ENCODE peak calls at places on chromosomes 4 and X, in seven cellular contexts. H is H1, C is H9, P is IMR-90, N is mesendoderm, U is mesenchymal stem cell, X is trophoblast cell. V is an unnamed sample.

GRCh38 chr4:26985836-26986235 is 125.2 kb downstream of the STIM2 start:
- DNase-seq in H (no peak), C (no peak), P (no peak), N (no peak), U (no peak), X (no peak), V (no peak)

GRCh38 chr4:108166441-108167315 is 2.1 kb downstream of the LEF1 start:
- DNase-seq in H (no peak), C (peak), P (no peak), N (peak), U (peak), X (peak), V (peak)

GRCh38 chr4:181562399-181562798 is 680.8 kb upstream of the TENM3 start:
- DNase-seq in H (no peak), C (no peak), P (no peak), N (no peak), U (no peak), X (peak), V (no peak)

GRCh38 chr4:108166038-108166437 is 2.7 kb downstream of the LEF1 start:
- DNase-seq in H (no peak), C (no peak), P (no peak), N (no peak), U (no peak), X (no peak), V (no peak)

GRCh38 chrX:152428089-152428488 is 23.0 kb downstream of the GABRA3 start:
- DNase-seq in H (no peak), C (no peak), P (no peak), N (peak), U (no peak), X (no peak), V (no peak)

GRCh38 chr4:2583092-2583491 is 46.6 kb downstream of the FAM193A start:
- DNase-seq in H (no peak), C (no peak), P (no peak), N (no peak), U (no peak), X (no peak), V (no peak)

GRCh38 chr4:108068422-108068821 is 78.7 kb downstream of the HADH start:
- DNase-seq in H (no peak), C (no peak), P (no peak), N (no peak), U (peak), X (no peak), V (no peak)

GRCh38 chr4:177726111-177726510 is 283.9 kb upstream of the AGA start:
- DNase-seq in H (no peak), C (no peak), P (peak), N (no peak), U (peak), X (no peak), V (no peak)

GRCh38 chr4:74039065-74039763 is 725 bp upstream of the CXCL3 start:
- DNase-seq in H (no peak), C (no peak), P (peak), N (peak), U (peak), X (peak), V (no peak)

GRCh38 chr4:90542216-90542615 is 415.0 kb downstream of the CCSER1 start:
- DNase-seq in H (no peak), C (no peak), P (no peak), N (no peak), U (no peak), X (no peak), V (no peak)

GRCh38 chr4:30719363-30720020 is 677 bp upstream of the PCDH7 start:
- DNase-seq in H (no peak), C (peak), P (peak), N (peak), U (peak), X (peak), V (peak)

GRCh38 chrX:102835504-102836146 is 101.4 kb upstream of the RAB40AL start:
- DNase-seq in H (no peak), C (peak), P (peak), N (peak), U (peak), X (peak), V (no peak)

GRCh38 chr4:82613111-82613510 is 51.3 kb upstream of the TMEM150C start:
- DNase-seq in H (no peak), C (no peak), P (no peak), N (no peak), U (no peak), X (no peak), V (no peak)

GRCh38 chr4:121898150-121898549 is 27.9 kb upstream of the BBS7 start:
- DNase-seq in H (no peak), C (no peak), P (no peak), N (peak), U (no peak), X (peak), V (no peak)

GRCh38 chrX:43949669-43950068 is 23.5 kb downstream of the NDP start:
- DNase-seq in H (peak), C (peak), P (no peak), N (peak), U (no peak), X (peak), V (no peak)

GRCh38 chr4:144288011-144288903 is 147.7 kb upstream of the GYPA start:
- DNase-seq in H (no peak), C (no peak), P (no peak), N (no peak), U (no peak), X (no peak), V (no peak)
- H2BK120ac ChIP-seq in H (no peak), C (no peak), P (no peak), N (no peak), U (no peak), X (no peak), V (no peak)

DNA sequence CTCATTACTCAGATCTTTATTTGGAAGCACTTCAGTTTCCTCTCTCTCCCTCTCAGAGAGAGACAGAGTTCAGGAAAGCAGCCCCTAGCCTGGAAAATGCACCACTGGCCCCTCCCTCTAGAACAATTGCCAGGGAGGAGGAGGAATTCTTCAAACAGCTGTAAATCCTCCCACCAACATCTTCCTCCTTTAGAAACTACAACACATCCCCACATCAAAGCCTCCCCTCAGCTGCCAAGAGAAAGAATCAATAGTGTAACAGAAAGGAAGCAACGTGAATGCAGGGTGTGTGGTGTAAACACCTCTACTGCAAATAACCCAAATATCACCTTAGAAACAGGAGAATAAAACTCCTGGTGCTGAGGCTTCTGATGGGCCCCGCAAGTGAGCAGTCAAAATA is 249.9 kb upstream of the GATB start:
- DNase-seq in H (no peak), C (no peak), P (no peak), N (no peak), U (no peak), X (no peak), V (no peak)
- H3K4me2 ChIP-seq in H (no peak), C (no peak), P (no peak), N (no peak), U (no peak), X (no peak), V (no peak)

DNA sequence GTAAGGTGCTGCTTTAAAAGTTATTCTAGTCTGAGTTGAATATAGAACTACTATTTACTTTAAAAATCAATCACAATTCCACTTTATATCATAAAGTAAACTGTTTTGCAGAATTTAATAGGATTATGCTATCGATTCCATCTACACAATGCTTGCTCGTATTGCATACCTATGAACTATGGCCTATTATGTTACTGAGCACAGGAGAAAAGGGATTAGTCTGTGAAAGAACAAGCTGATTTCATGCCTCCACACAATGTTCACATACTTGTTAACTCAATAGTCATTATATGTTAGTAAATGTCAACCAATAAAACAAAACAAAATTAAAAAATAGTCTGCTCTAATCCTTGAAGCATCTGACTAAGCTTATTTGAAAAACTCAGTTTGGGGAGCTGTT is 223.6 kb downstream of the PCDH10 start:
- DNase-seq in H (no peak), C (no peak), P (no peak), N (no peak), U (no peak), X (no peak), V (no peak)
- H2BK120ac ChIP-seq in H (no peak), C (no peak), P (no peak), N (no peak), U (no peak), X (no peak), V (no peak)

GRCh38 chr4:86294883-86295282 is 65.0 kb downstream of the MAPK10 start:
- DNase-seq in H (no peak), C (no peak), P (no peak), N (no peak), U (no peak), X (no peak), V (no peak)
- H3K4me2 ChIP-seq in H (no peak), C (no peak), P (no peak), N (no peak), U (no peak), X (no peak), V (no peak)

GRCh38 chrX:100976211-100976610 is 6.7 kb downstream of the ARL13A start:
- DNase-seq in H (no peak), C (no peak), P (peak), N (no peak), U (no peak), X (no peak), V (no peak)
- H2BK120ac ChIP-seq in H (no peak), C (no peak), P (peak), N (no peak), U (no peak), X (no peak), V (no peak)

GRCh38 chrX:19867938-19868337 is 19.5 kb downstream of the SH3KBP1 start:
- DNase-seq in H (no peak), C (no peak), P (no peak), N (no peak), U (no peak), X (no peak), V (no peak)
- H3K4me2 ChIP-seq in H (no peak), C (no peak), P (no peak), N (no peak), U (no peak), X (no peak), V (no peak)

DNA sequence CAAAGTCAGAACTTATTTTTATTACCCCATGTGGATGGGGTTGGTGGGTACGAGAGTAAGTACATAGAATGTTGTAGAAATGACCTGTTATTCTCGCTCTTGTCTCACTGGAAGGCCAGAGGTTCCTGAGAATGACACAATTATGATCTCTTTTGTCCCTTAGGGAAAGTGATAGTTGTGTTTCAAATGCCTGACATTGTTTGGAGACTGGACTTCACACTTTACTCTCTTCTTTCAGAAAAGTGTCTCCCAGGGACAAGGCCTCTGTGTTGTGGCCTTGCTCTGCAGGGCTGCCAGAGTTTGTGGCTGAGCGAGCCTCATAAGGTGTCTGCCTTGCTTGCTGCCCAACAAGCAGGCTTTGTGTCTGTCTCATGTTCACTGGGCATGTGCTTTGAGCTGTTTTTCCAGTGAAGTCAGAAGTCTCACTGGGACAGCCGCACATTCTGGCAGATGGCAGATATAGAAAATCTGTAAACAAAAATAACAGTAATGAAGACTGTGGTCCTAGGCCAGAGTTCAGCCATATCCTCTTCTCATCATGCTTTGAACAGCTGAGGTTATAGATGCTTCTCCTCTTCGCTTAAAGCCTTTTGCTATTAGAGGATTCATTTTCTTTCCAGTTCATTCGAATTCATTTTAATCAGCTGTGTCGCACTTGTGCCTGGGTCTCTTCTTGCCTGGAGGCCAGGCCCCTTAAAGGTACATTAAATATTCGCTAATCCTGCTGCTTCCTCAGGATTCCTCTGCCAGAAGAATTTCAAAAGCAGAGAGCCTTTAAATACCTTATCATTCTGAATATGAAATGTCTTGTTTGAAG is 14.4 kb downstream of the PPEF1 start:
- DNase-seq in H (no peak), C (no peak), P (no peak), N (no peak), U (no peak), X (peak), V (no peak)
- H2BK120ac ChIP-seq in H (no peak), C (no peak), P (no peak), N (no peak), U (no peak), X (no peak), V (no peak)

DNA sequence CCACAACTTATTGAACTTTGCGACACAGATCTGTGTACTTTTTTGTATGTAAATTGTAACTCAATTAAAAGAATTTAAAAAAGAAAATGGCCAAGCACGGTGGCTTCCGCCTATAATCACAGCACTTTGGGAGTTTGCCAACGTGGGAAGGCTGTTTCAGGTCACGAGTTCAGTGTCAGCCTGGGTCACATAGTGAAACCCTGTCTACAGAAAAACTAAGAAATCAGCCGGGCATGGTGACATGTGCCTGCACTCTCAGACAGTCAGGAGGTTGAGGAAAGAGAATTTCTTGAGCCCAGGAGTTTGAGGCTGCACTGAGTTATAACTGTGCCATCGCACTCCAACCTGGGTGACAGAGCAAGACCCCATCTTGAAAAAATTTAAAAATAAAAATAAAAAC is 203.0 kb upstream of the CLNK start:
- DNase-seq in H (no peak), C (no peak), P (no peak), N (no peak), U (no peak), X (no peak), V (no peak)
- H3K4me2 ChIP-seq in H (no peak), C (no peak), P (no peak), N (no peak), U (no peak), X (no peak), V (no peak)

GRCh38 chrX:18748499-18748898 is 41.1 kb downstream of the PPEF1 start:
- DNase-seq in H (no peak), C (no peak), P (no peak), N (no peak), U (no peak), X (no peak), V (no peak)
- H2BK120ac ChIP-seq in H (no peak), C (no peak), P (no peak), N (no peak), U (no peak), X (no peak), V (no peak)

GRCh38 chr4:77009511-77010120 is 60.1 kb downstream of the SEPTIN11 start:
- DNase-seq in H (no peak), C (no peak), P (no peak), N (no peak), U (no peak), X (no peak), V (no peak)

GRCh38 chr4:77003400-77003799 is 53.8 kb downstream of the SEPTIN11 start:
- DNase-seq in H (no peak), C (no peak), P (peak), N (no peak), U (peak), X (no peak), V (no peak)

GRCh38 chr4:77007358-77008230 is 58.0 kb downstream of the SEPTIN11 start:
- DNase-seq in H (no peak), C (no peak), P (peak), N (no peak), U (peak), X (peak), V (no peak)

GRCh38 chr4:77010841-77011354 is 61.3 kb downstream of the SEPTIN11 start:
- DNase-seq in H (no peak), C (no peak), P (peak), N (no peak), U (peak), X (no peak), V (no peak)

DNA sequence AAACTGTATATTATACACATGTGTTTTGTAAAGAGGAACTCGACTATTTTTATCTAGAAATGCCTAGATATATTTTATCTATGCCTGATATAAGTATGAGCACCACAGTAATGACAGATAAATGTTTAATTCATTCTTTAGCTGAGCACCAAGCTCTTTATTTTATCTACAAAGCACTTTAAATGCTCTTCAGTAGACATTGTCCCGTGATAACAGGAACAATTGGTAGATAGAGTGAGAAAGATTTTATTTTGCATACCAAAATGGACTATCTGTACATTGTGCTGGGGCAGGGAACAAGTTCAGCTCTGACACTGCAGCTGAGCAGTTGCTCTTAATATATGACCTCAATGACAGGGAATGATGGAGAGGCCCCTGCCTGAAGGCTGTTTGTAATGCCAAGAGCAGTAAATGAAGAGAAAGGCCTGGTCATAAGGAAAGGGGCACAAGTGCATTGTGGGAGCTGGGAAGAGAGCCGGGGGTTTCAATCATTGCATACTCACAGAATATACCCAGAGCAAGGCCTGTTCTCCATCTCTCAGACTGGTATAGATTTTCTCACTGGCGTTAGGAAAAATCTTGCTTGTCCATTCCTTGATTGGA is 57.3 kb downstream of the SEPTIN11 start:
- DNase-seq in H (no peak), C (no peak), P (no peak), N (no peak), U (no peak), X (no peak), V (no peak)
- H3K4me2 ChIP-seq in H (no peak), C (no peak), P (peak), N (no peak), U (no peak), X (no peak), V (no peak)